ENCODE peak calls at places on chromosome 20, in four cellular contexts. P is GM12878, Z is H1, Y is HepG2. B is an unnamed sample. For H3K27me3, the result is how much of the 10 kb centered on the place peaks cover.

GRCh38 chr20:21550587-21550986 is 36.7 kb upstream of the NKX2-2 start:
- DNase-seq in P (no peak), Y (no peak), Z (no peak), B (no peak)

GRCh38 chr20:34268851-34269668 is 27.8 kb downstream of the ASIP start:
- DNase-seq in Y (no peak), P (no peak), Z (no peak), B (no peak)

GRCh38 chr20:3046677-3047462 is 1.0 kb downstream of the MRPS26 start:
- DNase-seq in Y (peak), P (no peak), Z (no peak), B (no peak)

GRCh38 chr20:61666471-61666832 is 399.2 kb downstream of the TAF4 start:
- DNase-seq in Z (no peak), Y (no peak), P (no peak), B (no peak)

GRCh38 chr20:47456952-47457724 is 44.5 kb upstream of the NCOA3 start:
- DNase-seq in Z (no peak), Y (no peak), P (no peak), B (no peak)

GRCh38 chr20:24872291-24873014 is 76.6 kb upstream of the CST7 start:
- DNase-seq in Z (no peak), P (no peak), Y (no peak), B (no peak)

GRCh38 chr20:5033566-5033965 is 32.3 kb upstream of the SLC23A2 start:
- DNase-seq in Z (no peak), Y (peak), P (no peak), B (no peak)

GRCh38 chr20:44886276-44886671 is 769 bp downstream of the YWHAB start:
- DNase-seq in Z (no peak), Y (no peak), P (no peak), B (no peak)

GRCh38 chr20:7264137-7264536 is 496.7 kb downstream of the BMP2 start:
- DNase-seq in Y (no peak), Z (no peak), P (no peak), B (no peak)

GRCh38 chr20:34546751-34547181 is 11.8 kb upstream of the MAP1LC3A start:
- DNase-seq in P (no peak), Z (no peak), Y (no peak), B (no peak)

GRCh38 chr20:15155848-15156401 is 818.5 kb upstream of the FLRT3 start:
- DNase-seq in Z (no peak), P (no peak), Y (no peak), B (no peak)

GRCh38 chr20:9301129-9302072 is 213.0 kb upstream of the LAMP5 start:
- DNase-seq in P (no peak), Y (peak), Z (no peak), B (no peak)

GRCh38 chr20:50652702-50653294 is 38.5 kb downstream of the RIPOR3 start:
- DNase-seq in Z (no peak), Y (no peak), P (peak), B (no peak)

GRCh38 chr20:36547186-36548005 is 6.1 kb downstream of the MYL9 start:
- DNase-seq in Z (no peak), P (no peak), Y (no peak), B (no peak)

GRCh38 chr20:25338112-25339023 is 52.3 kb downstream of the ABHD12 start:
- DNase-seq in P (no peak), Z (no peak), Y (peak), B (no peak)

GRCh38 chr20:2652724-2653510 is 485 bp downstream of the NOP56 start:
- DNase-seq in Y (peak), P (no peak), Z (no peak), B (no peak)

GRCh38 chr20:8073024-8073832 is 53.7 kb upstream of the TMX4 start:
- DNase-seq in Z (peak), Y (peak), P (no peak), B (peak)

GRCh38 chr20:57620274-57620990 is at the start of gene ZBP1:
- DNase-seq in P (peak), Y (no peak), Z (no peak), B (no peak)

GRCh38 chr20:32547753-32548034 is 37.4 kb downstream of the NOL4L start:
- DNase-seq in Y (no peak), Z (no peak), P (no peak), B (no peak)

GRCh38 chr20:64161595-64162238 is 2.5 kb upstream of the MYT1 start:
- DNase-seq in Y (peak), P (no peak), Z (peak), B (peak)

GRCh38 chr20:60477958-60478357 is 519.7 kb downstream of the CDH26 start:
- DNase-seq in Y (no peak), Z (no peak), P (no peak), B (no peak)

GRCh38 chr20:46046588-46047310 is 17.7 kb downstream of the SLC12A5 start:
- DNase-seq in Y (no peak), P (no peak), Z (no peak), B (no peak)

GRCh38 chr20:3759316-3759715 is 8.2 kb downstream of the ADISSP start:
- DNase-seq in P (no peak), Y (no peak), Z (no peak), B (no peak)

GRCh38 chr20:36548006-36548315 is 6.6 kb downstream of the MYL9 start:
- DNase-seq in Z (no peak), Y (peak), P (no peak), B (peak)

GRCh38 chr20:63119451-63120285 is 96.3 kb downstream of the YTHDF1 start:
- DNase-seq in Z (no peak), P (no peak), Y (no peak), B (no peak)

GRCh38 chr20:63121749-63122405 is 94.1 kb downstream of the YTHDF1 start:
- DNase-seq in Y (no peak), P (no peak), Z (no peak), B (no peak)

GRCh38 chr20:63120286-63121090 is 95.4 kb downstream of the YTHDF1 start:
- DNase-seq in Y (no peak), P (no peak), Z (no peak), B (no peak)

GRCh38 chr20:63122626-63123025 is 93.3 kb downstream of the YTHDF1 start:
- DNase-seq in Z (no peak), Y (no peak), P (no peak), B (no peak)

DNA sequence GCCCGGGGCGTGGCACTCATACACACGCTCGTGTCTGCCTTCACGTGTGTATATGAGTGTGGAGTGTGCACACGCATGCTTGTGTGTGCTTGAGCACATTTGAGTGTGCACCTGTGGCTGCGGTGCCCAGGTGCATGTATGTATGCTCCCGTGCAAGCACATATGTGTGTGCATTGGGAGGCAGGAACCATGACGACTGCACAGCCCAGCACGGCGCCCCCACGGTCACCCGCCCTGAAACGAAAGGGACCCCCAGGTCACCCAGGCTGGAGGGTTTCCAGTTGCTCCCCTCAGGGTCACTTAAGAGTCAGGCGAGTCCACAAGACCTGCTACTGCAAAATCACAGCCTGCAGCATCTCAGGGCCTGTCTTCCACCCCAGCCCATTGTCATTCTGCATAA is 94.7 kb downstream of the YTHDF1 start:
- DNase-seq in Y (no peak), Z (no peak), P (no peak), B (no peak)
- H3K27me3 ChIP-seq in Y (under half), Z (under half), P (under half), B (under half)

GRCh38 chr20:20395087-20395486 is 27.2 kb downstream of the INSM1 start:
- DNase-seq in P (no peak), Z (no peak), Y (no peak), B (no peak)
- TF ChIP-seq SUZ12 in P (no peak), Z (no peak), Y (no peak), B (no peak)

DNA sequence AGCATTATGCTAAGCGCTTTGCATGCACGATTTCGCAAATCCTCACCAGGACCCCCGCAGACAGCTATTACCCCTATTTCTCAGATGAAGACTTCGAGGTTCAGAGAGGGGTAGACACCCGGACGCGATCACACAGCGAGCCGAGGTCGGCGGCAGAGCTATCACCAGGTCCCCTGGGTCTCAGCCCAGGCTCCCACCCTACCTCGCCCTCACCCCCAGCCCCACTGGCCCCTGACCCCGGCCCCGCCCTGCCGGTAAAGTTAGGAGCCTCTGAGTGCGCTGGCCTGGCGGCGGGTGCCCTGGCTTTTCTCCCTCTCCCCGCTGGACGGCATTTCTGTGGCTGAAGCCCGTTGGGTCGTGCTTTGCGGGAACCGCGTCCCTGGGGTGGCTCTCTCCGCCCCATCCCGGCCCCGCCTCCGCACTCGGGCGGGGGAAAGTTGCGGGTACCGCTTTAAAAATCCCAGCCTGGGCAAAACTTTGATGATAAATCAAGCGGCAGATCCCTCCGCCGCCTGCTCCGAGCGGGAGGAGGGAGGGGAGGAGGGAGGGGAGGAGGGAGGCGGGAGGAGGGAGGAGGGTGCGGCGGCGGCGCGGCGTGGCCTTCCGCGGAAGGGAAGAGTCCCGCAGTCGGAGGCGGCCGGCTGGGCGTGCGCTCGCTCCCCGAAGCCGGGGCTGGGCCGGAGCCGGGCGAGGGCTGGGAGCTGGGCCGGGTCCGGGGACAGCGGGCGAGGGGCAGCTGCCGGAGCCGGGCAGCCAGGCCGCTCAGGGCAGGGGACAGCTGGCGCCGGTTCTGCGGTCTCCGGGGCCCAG is at the start of gene VSTM2L:
- DNase-seq in Y (no peak), P (no peak), Z (no peak), B (no peak)
- H3K27me3 ChIP-seq in Y (under half), P (under half), Z (under half), B (under half)

GRCh38 chr20:638579-638978 is 14.4 kb downstream of the SRXN1 start:
- DNase-seq in Y (no peak), Z (no peak), P (no peak), B (no peak)

GRCh38 chr20:640674-641515 is 12.1 kb downstream of the SRXN1 start:
- DNase-seq in P (no peak), Y (no peak), Z (no peak), B (no peak)

GRCh38 chr20:642398-643174 is 10.4 kb downstream of the SRXN1 start:
- DNase-seq in Y (peak), P (no peak), Z (no peak), B (no peak)

GRCh38 chr20:644692-645317 is 8.2 kb downstream of the SRXN1 start:
- DNase-seq in Y (no peak), P (no peak), Z (no peak), B (no peak)

DNA sequence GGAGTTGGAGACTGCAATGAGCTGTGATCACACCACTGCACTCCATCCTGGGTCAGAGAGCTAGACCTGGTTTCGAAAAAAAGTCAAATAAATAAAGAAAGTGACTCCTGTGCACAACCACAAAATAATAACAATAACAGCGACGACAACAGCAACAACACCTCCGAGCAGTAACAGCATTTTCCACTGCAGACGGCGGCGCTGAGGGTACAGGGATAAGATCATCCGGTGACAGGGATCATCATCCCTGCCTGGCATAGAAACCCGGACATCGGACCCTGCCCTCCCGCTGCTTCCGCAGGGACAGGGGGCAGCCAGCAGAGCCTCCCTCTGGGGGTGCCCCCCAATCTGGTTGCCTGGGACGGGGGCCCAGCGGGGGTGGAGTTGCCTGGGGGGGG is 11.5 kb downstream of the SRXN1 start:
- DNase-seq in Z (no peak), Y (peak), P (no peak), B (no peak)
- TF ChIP-seq SUZ12 in Z (no peak), Y (no peak), P (no peak), B (no peak)

B was measured in NT2/D1.